ENCODE peak calls at places on chromosomes 2 and 18, in five cellular contexts. N is mesendoderm, U is upper lobe of right lung, H is C1 segment of cervical spinal cord, W is retinal pigment epithelial cell. D is an unnamed sample.

GRCh38 chr2:172196768-172197322 is 94.1 kb upstream of the DLX2 start:
- DNase-seq in N (no peak), U (peak), H (no peak), W (no peak), D (no peak)

GRCh38 chr2:236674646-236675045 is 105.0 kb downstream of the ACKR3 start:
- DNase-seq in N (no peak), U (no peak), H (no peak), W (no peak), D (no peak)

GRCh38 chr2:53787255-53787910 is 539 bp downstream of the ERLEC1 start:
- DNase-seq in N (no peak), U (no peak), H (no peak), W (no peak), D (no peak)

GRCh38 chr2:25905126-25905525 is 26.8 kb upstream of the ASXL2 start:
- DNase-seq in N (no peak), U (no peak), H (no peak), W (no peak), D (no peak)

GRCh38 chr2:12177052-12177994 is 430.9 kb downstream of the LPIN1 start:
- DNase-seq in N (peak), U (no peak), H (peak), W (peak), D (no peak)

GRCh38 chr18:36297419-36298112 is at the start of gene FHOD3:
- DNase-seq in N (peak), U (peak), H (peak), W (no peak), D (peak)

GRCh38 chr18:8844721-8845148 is 139.4 kb downstream of the MTCL1 start:
- DNase-seq in N (no peak), U (no peak), H (no peak), W (no peak), D (no peak)

GRCh38 chr2:110948027-110948687 is 172.6 kb upstream of the BCL2L11 start:
- DNase-seq in N (no peak), U (no peak), H (no peak), W (no peak), D (no peak)

GRCh38 chr2:73939419-73939818 is 12.7 kb downstream of the DGUOK start:
- DNase-seq in N (peak), U (peak), H (no peak), W (no peak), D (no peak)

GRCh38 chr2:21821697-21822227 is 698.0 kb downstream of the TDRD15 start:
- DNase-seq in N (no peak), U (no peak), H (no peak), W (no peak), D (no peak)

GRCh38 chr2:96887419-96888081 is 17.7 kb upstream of the SEMA4C start:
- DNase-seq in N (peak), U (peak), H (peak), W (peak), D (no peak)

GRCh38 chr2:137096693-137097092 is 331.3 kb downstream of the THSD7B start:
- DNase-seq in N (peak), U (no peak), H (no peak), W (no peak), D (no peak)

GRCh38 chr2:190499976-190500588 is 34.4 kb downstream of the NEMP2 start:
- DNase-seq in N (no peak), U (no peak), H (peak), W (no peak), D (peak)

GRCh38 chr2:127695491-127696472 is 5.5 kb upstream of the SFT2D3 start:
- DNase-seq in N (peak), U (no peak), H (peak), W (no peak), D (no peak)

D was measured in left lobe of liver.